ENCODE peak calls at places on chromosomes 7 and 10, in seven cellular contexts. One of them, this sample, is unnamed.

GRCh38 chr7:140684066-140684950 is 11.6 kb downstream of the ADCK2 start:
- DNase-seq in effector memory CD4-positive, alpha-beta T cell: no peak
- DNase-seq in sigmoid colon: no peak
- DNase-seq in heart right ventricle: no peak
- DNase-seq in heart left ventricle: no peak
- DNase-seq in neuronal stem cell: no peak
- DNase-seq in HCT116: no peak
- DNase-seq in this sample: no peak

GRCh38 chr7:27394871-27395270 is 152.3 kb downstream of the EVX1 start:
- DNase-seq in effector memory CD4-positive, alpha-beta T cell: no peak
- DNase-seq in sigmoid colon: no peak
- DNase-seq in heart right ventricle: no peak
- DNase-seq in heart left ventricle: no peak
- DNase-seq in neuronal stem cell: no peak
- DNase-seq in HCT116: no peak
- DNase-seq in this sample: no peak

GRCh38 chr10:86139066-86139657 is 227.4 kb downstream of the GRID1 start:
- DNase-seq in effector memory CD4-positive, alpha-beta T cell: no peak
- DNase-seq in sigmoid colon: no peak
- DNase-seq in heart right ventricle: no peak
- DNase-seq in heart left ventricle: no peak
- DNase-seq in neuronal stem cell: peak; percentile 6
- DNase-seq in HCT116: peak; percentile 23
- DNase-seq in this sample: no peak

GRCh38 chr7:139973091-139973490 is 89.7 kb downstream of the PARP12 start:
- DNase-seq in effector memory CD4-positive, alpha-beta T cell: no peak
- DNase-seq in sigmoid colon: no peak
- DNase-seq in heart right ventricle: no peak
- DNase-seq in heart left ventricle: no peak
- DNase-seq in neuronal stem cell: no peak
- DNase-seq in HCT116: no peak
- DNase-seq in this sample: no peak

GRCh38 chr10:127999291-127999690 is 92.4 kb downstream of the PTPRE start:
- DNase-seq in effector memory CD4-positive, alpha-beta T cell: no peak
- DNase-seq in sigmoid colon: peak; percentile 58
- DNase-seq in heart right ventricle: no peak
- DNase-seq in heart left ventricle: no peak
- DNase-seq in neuronal stem cell: no peak
- DNase-seq in HCT116: no peak
- DNase-seq in this sample: no peak

GRCh38 chr10:94230134-94230785 is 132.5 kb downstream of the NOC3L start:
- DNase-seq in effector memory CD4-positive, alpha-beta T cell: no peak
- DNase-seq in sigmoid colon: no peak
- DNase-seq in heart right ventricle: no peak
- DNase-seq in heart left ventricle: no peak
- DNase-seq in neuronal stem cell: no peak
- DNase-seq in HCT116: no peak
- DNase-seq in this sample: no peak

GRCh38 chr10:110372656-110373055 is 67.9 kb upstream of the SMNDC1 start:
- DNase-seq in effector memory CD4-positive, alpha-beta T cell: no peak
- DNase-seq in sigmoid colon: no peak
- DNase-seq in heart right ventricle: no peak
- DNase-seq in heart left ventricle: no peak
- DNase-seq in neuronal stem cell: no peak
- DNase-seq in HCT116: peak; percentile 43
- DNase-seq in this sample: no peak

GRCh38 chr10:4596951-4597350 is 229.1 kb upstream of the AKR1E2 start:
- DNase-seq in effector memory CD4-positive, alpha-beta T cell: no peak
- DNase-seq in sigmoid colon: no peak
- DNase-seq in heart right ventricle: no peak
- DNase-seq in heart left ventricle: no peak
- DNase-seq in neuronal stem cell: no peak
- DNase-seq in HCT116: no peak
- DNase-seq in this sample: no peak

GRCh38 chr10:48363617-48364355 is 57.3 kb downstream of the MAPK8 start:
- DNase-seq in effector memory CD4-positive, alpha-beta T cell: no peak
- DNase-seq in sigmoid colon: no peak
- DNase-seq in heart right ventricle: no peak
- DNase-seq in heart left ventricle: no peak
- DNase-seq in neuronal stem cell: peak; percentile 14
- DNase-seq in HCT116: peak; percentile 43
- DNase-seq in this sample: no peak

GRCh38 chr10:104120903-104121484 is 977 bp upstream of the SFR1 start:
- DNase-seq in effector memory CD4-positive, alpha-beta T cell: peak; percentile 85
- DNase-seq in sigmoid colon: peak; percentile 97
- DNase-seq in heart right ventricle: peak; percentile 84
- DNase-seq in heart left ventricle: peak; percentile 94
- DNase-seq in neuronal stem cell: peak; percentile 70
- DNase-seq in HCT116: peak; percentile 98
- DNase-seq in this sample: peak; percentile 93

GRCh38 chr7:43636093-43636492 is 53.2 kb downstream of the STK17A start:
- DNase-seq in effector memory CD4-positive, alpha-beta T cell: no peak
- DNase-seq in sigmoid colon: no peak
- DNase-seq in heart right ventricle: no peak
- DNase-seq in heart left ventricle: no peak
- DNase-seq in neuronal stem cell: no peak
- DNase-seq in HCT116: no peak
- DNase-seq in this sample: no peak

GRCh38 chr7:134766779-134767566 is 12.5 kb upstream of the CALD1 start:
- DNase-seq in effector memory CD4-positive, alpha-beta T cell: no peak
- DNase-seq in sigmoid colon: no peak
- DNase-seq in heart right ventricle: no peak
- DNase-seq in heart left ventricle: no peak
- DNase-seq in neuronal stem cell: no peak
- DNase-seq in HCT116: no peak
- DNase-seq in this sample: no peak

DNA sequence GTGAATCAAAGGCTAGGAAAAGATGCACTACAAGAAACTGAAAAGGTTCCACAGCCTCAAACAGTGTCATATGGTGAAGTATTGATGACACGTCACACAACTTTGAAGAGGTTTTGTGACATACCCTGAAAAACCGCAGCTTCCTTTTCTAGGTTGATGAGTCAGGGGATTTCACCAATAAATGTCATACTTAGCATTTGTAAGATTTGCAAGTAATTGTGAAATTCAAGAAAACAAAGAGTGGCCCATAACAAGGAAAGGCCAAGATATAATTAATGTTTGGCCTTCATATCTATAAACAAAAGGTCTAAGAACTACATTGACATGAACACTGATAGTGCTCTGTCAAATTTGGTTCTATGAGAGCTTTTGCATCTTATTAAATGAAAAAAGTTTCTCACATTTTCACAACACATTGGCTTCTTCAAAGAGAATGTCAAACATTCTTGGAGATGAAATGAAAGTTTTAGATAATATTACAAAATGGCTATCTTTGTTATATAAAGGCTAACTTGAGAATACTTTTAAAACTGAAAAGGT is 62.0 kb upstream of the NAMPT start:
- DNase-seq in effector memory CD4-positive, alpha-beta T cell: peak; percentile 35
- DNase-seq in sigmoid colon: no peak
- DNase-seq in heart right ventricle: no peak
- DNase-seq in heart left ventricle: no peak
- DNase-seq in neuronal stem cell: no peak
- DNase-seq in HCT116: peak; percentile 96
- DNase-seq in this sample: peak; percentile 53
- H3K4me3 ChIP-seq in effector memory CD4-positive, alpha-beta T cell: no peak overlapping the region
- H3K4me3 ChIP-seq in sigmoid colon: no peak overlapping the region
- H3K4me3 ChIP-seq in heart right ventricle: no peak overlapping the region
- H3K4me3 ChIP-seq in heart left ventricle: no peak overlapping the region
- H3K4me3 ChIP-seq in neuronal stem cell: no peak overlapping the region
- H3K4me3 ChIP-seq in HCT116: no peak overlapping the region
- H3K4me3 ChIP-seq in this sample: no peak overlapping the region

DNA sequence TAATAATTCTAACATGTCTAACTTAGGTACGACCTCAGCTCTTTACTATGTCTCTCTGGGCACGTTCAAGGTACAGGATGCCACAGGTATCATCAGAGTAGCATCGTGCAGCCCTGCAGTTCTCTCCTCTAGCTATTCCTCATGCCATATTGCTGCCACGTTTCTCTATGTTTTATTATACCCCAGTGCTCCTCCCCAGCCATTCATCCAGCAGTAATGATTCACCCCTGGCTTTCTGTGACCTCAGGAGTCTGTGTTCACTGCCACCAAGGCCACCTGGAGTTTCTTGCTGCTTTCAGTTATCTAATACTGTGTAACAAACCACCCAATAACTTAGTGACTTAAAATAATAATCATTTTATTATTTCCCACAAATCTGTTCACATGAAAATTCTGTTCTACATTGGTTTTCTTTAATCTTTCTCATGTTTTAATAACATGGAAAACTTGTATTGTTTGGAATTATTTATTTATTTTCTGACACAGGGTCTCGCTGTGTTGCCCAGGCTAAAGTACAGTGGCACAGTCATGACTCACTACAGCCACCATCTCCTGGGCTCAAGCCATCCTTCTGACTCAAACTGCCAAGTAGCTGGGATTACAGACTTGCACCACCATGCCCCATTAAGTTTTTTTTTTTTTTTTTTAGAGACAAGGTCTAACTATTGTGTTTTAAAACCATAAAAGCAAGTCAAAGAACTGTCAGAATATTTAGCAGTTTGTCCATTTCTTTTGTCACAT is 21.8 kb downstream of the REEP3 start:
- DNase-seq in effector memory CD4-positive, alpha-beta T cell: no peak
- DNase-seq in sigmoid colon: no peak
- DNase-seq in heart right ventricle: no peak
- DNase-seq in heart left ventricle: no peak
- DNase-seq in neuronal stem cell: no peak
- DNase-seq in HCT116: peak; percentile 27
- DNase-seq in this sample: no peak
- H3K9me3 ChIP-seq in effector memory CD4-positive, alpha-beta T cell: no peaks in the 10 kb centered on the region
- H3K9me3 ChIP-seq in sigmoid colon: no peaks in the 10 kb centered on the region
- H3K9me3 ChIP-seq in heart right ventricle: no peaks in the 10 kb centered on the region
- H3K9me3 ChIP-seq in heart left ventricle: no peaks in the 10 kb centered on the region
- H3K9me3 ChIP-seq in neuronal stem cell: no peaks in the 10 kb centered on the region
- H3K9me3 ChIP-seq in HCT116: no peaks in the 10 kb centered on the region
- H3K9me3 ChIP-seq in this sample: no peaks in the 10 kb centered on the region

DNA sequence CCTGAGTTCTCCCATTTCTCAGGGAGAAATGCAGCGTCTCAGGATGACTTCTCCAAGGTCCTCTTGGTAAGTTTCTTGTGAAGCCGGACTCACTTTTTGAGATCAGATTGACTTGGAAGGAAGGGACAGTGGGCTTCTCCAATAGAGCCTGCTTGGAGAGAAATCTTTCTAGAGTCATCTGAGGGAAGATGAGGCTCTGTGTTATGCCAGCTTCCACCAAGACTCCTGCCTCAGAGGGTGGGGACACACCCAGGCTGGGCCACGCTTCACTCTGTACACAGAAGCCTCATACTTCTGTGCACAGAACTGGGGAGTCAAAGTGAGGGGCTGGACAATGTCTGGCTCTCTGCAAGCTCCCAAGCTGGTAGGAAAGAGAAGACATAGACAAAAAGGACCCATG is 5.5 kb downstream of the C10orf105 start:
- DNase-seq in effector memory CD4-positive, alpha-beta T cell: no peak
- DNase-seq in sigmoid colon: no peak
- DNase-seq in heart right ventricle: no peak
- DNase-seq in heart left ventricle: no peak
- DNase-seq in neuronal stem cell: no peak
- DNase-seq in HCT116: no peak
- DNase-seq in this sample: no peak
- H3K4me3 ChIP-seq in effector memory CD4-positive, alpha-beta T cell: peak overlapping the region; percentile 35
- H3K4me3 ChIP-seq in sigmoid colon: no peak overlapping the region
- H3K4me3 ChIP-seq in heart right ventricle: no peak overlapping the region
- H3K4me3 ChIP-seq in heart left ventricle: peak overlapping the region; percentile 1
- H3K4me3 ChIP-seq in neuronal stem cell: no peak overlapping the region
- H3K4me3 ChIP-seq in HCT116: no peak overlapping the region
- H3K4me3 ChIP-seq in this sample: peak overlapping the region; percentile 9

GRCh38 chr10:131238669-131239280 is 72.7 kb downstream of the TCERG1L start:
- DNase-seq in effector memory CD4-positive, alpha-beta T cell: no peak
- DNase-seq in sigmoid colon: no peak
- DNase-seq in heart right ventricle: no peak
- DNase-seq in heart left ventricle: no peak
- DNase-seq in neuronal stem cell: no peak
- DNase-seq in HCT116: no peak
- DNase-seq in this sample: no peak
- H3K9me3 ChIP-seq in effector memory CD4-positive, alpha-beta T cell: no peaks in the 10 kb centered on the region
- H3K9me3 ChIP-seq in sigmoid colon: no peaks in the 10 kb centered on the region
- H3K9me3 ChIP-seq in heart right ventricle: no peaks in the 10 kb centered on the region
- H3K9me3 ChIP-seq in heart left ventricle: no peaks in the 10 kb centered on the region
- H3K9me3 ChIP-seq in neuronal stem cell: no peaks in the 10 kb centered on the region
- H3K9me3 ChIP-seq in HCT116: no peaks in the 10 kb centered on the region
- H3K9me3 ChIP-seq in this sample: no peaks in the 10 kb centered on the region

DNA sequence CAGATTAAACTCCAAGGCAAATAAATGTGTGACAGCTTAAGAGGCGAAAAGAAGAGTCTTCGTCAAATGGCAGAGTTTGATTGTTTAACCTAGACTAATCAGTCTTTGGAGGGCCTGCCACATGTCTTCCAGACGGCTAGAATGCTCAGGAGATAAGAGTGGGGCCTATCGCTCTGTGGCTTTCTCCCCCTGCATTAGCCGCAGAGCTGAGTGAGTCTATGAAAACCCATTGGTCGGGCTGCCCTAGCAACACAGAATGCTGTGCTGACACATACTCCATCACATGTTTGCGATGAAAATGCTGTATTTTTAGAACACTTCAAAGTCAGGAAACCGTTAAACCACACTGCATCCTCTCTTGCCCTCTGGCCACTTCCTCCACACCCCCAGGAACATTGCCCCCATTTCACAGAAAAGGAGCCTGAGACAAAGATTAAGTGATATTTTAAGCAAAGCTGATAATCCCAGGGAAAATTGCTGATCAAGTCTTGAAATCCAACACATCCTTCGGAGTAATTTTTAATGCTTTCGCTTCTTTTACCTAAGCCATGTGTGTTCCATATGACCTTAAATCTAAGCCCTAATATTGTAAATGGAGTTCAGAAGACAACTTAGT is 161.0 kb downstream of the CELF2 start:
- DNase-seq in effector memory CD4-positive, alpha-beta T cell: peak; percentile 89
- DNase-seq in sigmoid colon: no peak
- DNase-seq in heart right ventricle: peak; percentile 31
- DNase-seq in heart left ventricle: peak; percentile 58
- DNase-seq in neuronal stem cell: no peak
- DNase-seq in HCT116: no peak
- DNase-seq in this sample: peak; percentile 93
- H3K4me3 ChIP-seq in effector memory CD4-positive, alpha-beta T cell: peak overlapping the region; percentile 17
- H3K4me3 ChIP-seq in sigmoid colon: no peak overlapping the region
- H3K4me3 ChIP-seq in heart right ventricle: no peak overlapping the region
- H3K4me3 ChIP-seq in heart left ventricle: no peak overlapping the region
- H3K4me3 ChIP-seq in neuronal stem cell: no peak overlapping the region
- H3K4me3 ChIP-seq in HCT116: no peak overlapping the region
- H3K4me3 ChIP-seq in this sample: peak overlapping the region; percentile 50